ENCODE peak calls at places on chromosomes 7 and 10, in four cellular contexts. I is prostate gland, D is tibial nerve, W is neural progenitor cell. S is an unnamed sample. For H3K36me3, the result is how much of the 10 kb centered on the place peaks cover.

GRCh38 chr10:17235136-17235535 is 7.1 kb downstream of the VIM start:
- DNase-seq in I (no peak), D (no peak), W (peak), S (no peak)

GRCh38 chr10:91864744-91865143 is 44.5 kb downstream of the FGFBP3 start:
- DNase-seq in I (no peak), D (no peak), W (no peak), S (no peak)

GRCh38 chr7:133572853-133573252 is 320.0 kb downstream of the EXOC4 start:
- DNase-seq in I (no peak), D (no peak), W (no peak), S (no peak)

GRCh38 chr10:1739751-1740150 is 2.4 kb upstream of the ADARB2 start:
- DNase-seq in I (no peak), D (no peak), W (peak), S (no peak)

GRCh38 chr7:111083423-111083822 is 7.5 kb upstream of the LRRN3 start:
- DNase-seq in I (no peak), D (no peak), W (no peak), S (no peak)

GRCh38 chr7:105578496-105578895 is 2.8 kb downstream of the EFCAB10 start:
- DNase-seq in I (no peak), D (no peak), W (no peak), S (no peak)

GRCh38 chr7:77674878-77675277 is 21.4 kb upstream of the RSBN1L start:
- DNase-seq in I (no peak), D (no peak), W (no peak), S (no peak)

GRCh38 chr10:43362191-43362839 is 9.1 kb upstream of the FXYD4 start:
- DNase-seq in I (peak), D (peak), W (peak), S (peak)

GRCh38 chr10:67107670-67108069 is 181.8 kb downstream of the LRRTM3 start:
- DNase-seq in I (no peak), D (no peak), W (no peak), S (no peak)

GRCh38 chr7:135169141-135169935 is 1.2 kb downstream of the CYREN start:
- DNase-seq in I (no peak), D (no peak), W (peak), S (no peak)

GRCh38 chr10:93742633-93743349 is 14.9 kb upstream of the LGI1 start:
- DNase-seq in I (no peak), D (no peak), W (no peak), S (no peak)

GRCh38 chr7:45407730-45408406 is 166.3 kb upstream of the ADCY1 start:
- DNase-seq in I (no peak), D (no peak), W (peak), S (no peak)

GRCh38 chr7:26040085-26040484 is 111.9 kb upstream of the NFE2L3 start:
- DNase-seq in I (no peak), D (no peak), W (no peak), S (no peak)

GRCh38 chr7:78605131-78605530 is 806.6 kb downstream of the PHTF2 start:
- DNase-seq in I (no peak), D (no peak), W (no peak), S (no peak)

GRCh38 chr7:124072603-124073324 is 39.9 kb upstream of the TMEM229A start:
- DNase-seq in I (no peak), D (no peak), W (no peak), S (no peak)

GRCh38 chr10:96309631-96310358 is 5.6 kb downstream of the DNTT start:
- DNase-seq in I (no peak), D (no peak), W (peak), S (no peak)

GRCh38 chr10:17029581-17030271 is 99.9 kb downstream of the CUBN start:
- DNase-seq in I (no peak), D (peak), W (peak), S (peak)

GRCh38 chr10:114821293-114821914 is at the start of gene FHIP2A:
- DNase-seq in I (peak), D (peak), W (peak), S (peak)

GRCh38 chr10:59628456-59628855 is 81.2 kb downstream of the SLC16A9 start:
- DNase-seq in I (no peak), D (no peak), W (no peak), S (no peak)

GRCh38 chr10:52517017-52517416 is 202.9 kb downstream of the DKK1 start:
- DNase-seq in I (no peak), D (no peak), W (peak), S (no peak)

GRCh38 chr7:142581341-142581740 is 167.9 kb upstream of the PRSS1 start:
- DNase-seq in I (no peak), D (no peak), W (no peak), S (no peak)

GRCh38 chr7:42242381-42242780 is 5.4 kb upstream of the GLI3 start:
- DNase-seq in I (no peak), D (no peak), W (no peak), S (no peak)

GRCh38 chr7:76507723-76508406 is 2.5 kb upstream of the UPK3B start:
- DNase-seq in I (no peak), D (peak), W (peak), S (no peak)

GRCh38 chr10:5905854-5906507 is 15.9 kb downstream of the FBH1 start:
- DNase-seq in I (no peak), D (no peak), W (no peak), S (peak)

GRCh38 chr7:136142583-136142982 is 165.4 kb upstream of the MTPN start:
- DNase-seq in I (no peak), D (no peak), W (no peak), S (no peak)

GRCh38 chr10:109946680-109947446 is 23.6 kb upstream of the XPNPEP1 start:
- DNase-seq in I (no peak), D (no peak), W (no peak), S (no peak)

GRCh38 chr7:107472116-107472515 is 2.3 kb downstream of the GPR22 start:
- DNase-seq in I (no peak), D (no peak), W (no peak), S (no peak)

GRCh38 chr10:62348029-62348428 is 26.1 kb upstream of the ZNF365 start:
- DNase-seq in I (no peak), D (no peak), W (no peak), S (no peak)

GRCh38 chr7:40804477-40805215 is 669.8 kb downstream of the SUGCT start:
- DNase-seq in I (no peak), D (no peak), W (no peak), S (no peak)

GRCh38 chr7:80636709-80637108 is 1.7 kb upstream of the CD36 start:
- DNase-seq in I (no peak), D (no peak), W (no peak), S (no peak)

GRCh38 chr10:132446661-132447445 is 49.9 kb downstream of the PWWP2B start:
- DNase-seq in I (peak), D (no peak), W (no peak), S (no peak)

GRCh38 chr7:34900891-34901493 is 136.3 kb downstream of the DPY19L1 start:
- DNase-seq in I (no peak), D (no peak), W (peak), S (peak)

GRCh38 chr7:153832160-153832559 is 220.0 kb upstream of the DPP6 start:
- DNase-seq in I (no peak), D (no peak), W (no peak), S (no peak)

GRCh38 chr7:102221961-102222360 is 64.7 kb upstream of the SH2B2 start:
- DNase-seq in I (no peak), D (no peak), W (no peak), S (no peak)
- H3K36me3 ChIP-seq in I (under half), D (under half), W (under half), S (under half)

GRCh38 chr7:157358753-157359096 is 21.9 kb downstream of the DNAJB6 start:
- DNase-seq in I (no peak), D (no peak), W (no peak), S (no peak)

GRCh38 chr7:157360483-157361025 is 23.8 kb downstream of the DNAJB6 start:
- DNase-seq in I (no peak), D (no peak), W (no peak), S (no peak)

GRCh38 chr7:157362729-157363128 is 25.9 kb downstream of the DNAJB6 start:
- DNase-seq in I (no peak), D (no peak), W (no peak), S (no peak)

GRCh38 chr7:157359581-157359980 is 22.8 kb downstream of the DNAJB6 start:
- DNase-seq in I (no peak), D (no peak), W (no peak), S (no peak)

GRCh38 chr7:157361537-157361936 is 24.7 kb downstream of the DNAJB6 start:
- DNase-seq in I (no peak), D (no peak), W (no peak), S (no peak)
- H3K36me3 ChIP-seq in I (under half), D (under half), W (under half), S (half or more)

GRCh38 chr10:63672491-63672890 is 151.3 kb downstream of the REEP3 start:
- DNase-seq in I (no peak), D (no peak), W (no peak), S (no peak)
- H3K36me3 ChIP-seq in I (under half), D (under half), W (under half), S (under half)

DNA sequence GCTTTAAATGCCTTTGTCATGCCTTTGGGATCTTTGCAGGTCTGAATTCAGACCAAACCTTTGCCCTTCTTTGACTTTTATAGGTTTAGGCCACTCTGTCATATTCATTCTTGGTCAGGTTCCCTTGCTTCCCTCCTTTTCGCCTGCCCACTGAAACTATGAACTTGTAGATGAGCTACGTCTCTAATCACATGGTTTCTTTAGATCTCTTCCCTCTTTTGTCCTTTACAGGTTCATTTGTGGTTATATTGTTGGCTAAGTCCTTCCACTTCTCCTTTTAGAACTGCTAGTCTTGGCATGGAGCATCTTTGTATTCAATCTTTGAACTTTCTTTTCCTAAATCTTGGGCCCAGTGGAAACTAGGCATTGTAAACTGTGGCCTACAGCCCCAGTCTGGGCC is 104.0 kb upstream of the ZEB1 start:
- DNase-seq in I (no peak), D (no peak), W (no peak), S (no peak)
- H3K36me3 ChIP-seq in I (under half), D (under half), W (under half), S (under half)

GRCh38 chr7:116242759-116243158 is 32.4 kb downstream of the TES start:
- DNase-seq in I (no peak), D (no peak), W (no peak), S (no peak)
- H3K36me3 ChIP-seq in I (under half), D (under half), W (under half), S (under half)

GRCh38 chr10:124281666-124282065 is 137.1 kb downstream of the OAT start:
- DNase-seq in I (no peak), D (no peak), W (no peak), S (no peak)
- H3K36me3 ChIP-seq in I (under half), D (under half), W (under half), S (under half)

DNA sequence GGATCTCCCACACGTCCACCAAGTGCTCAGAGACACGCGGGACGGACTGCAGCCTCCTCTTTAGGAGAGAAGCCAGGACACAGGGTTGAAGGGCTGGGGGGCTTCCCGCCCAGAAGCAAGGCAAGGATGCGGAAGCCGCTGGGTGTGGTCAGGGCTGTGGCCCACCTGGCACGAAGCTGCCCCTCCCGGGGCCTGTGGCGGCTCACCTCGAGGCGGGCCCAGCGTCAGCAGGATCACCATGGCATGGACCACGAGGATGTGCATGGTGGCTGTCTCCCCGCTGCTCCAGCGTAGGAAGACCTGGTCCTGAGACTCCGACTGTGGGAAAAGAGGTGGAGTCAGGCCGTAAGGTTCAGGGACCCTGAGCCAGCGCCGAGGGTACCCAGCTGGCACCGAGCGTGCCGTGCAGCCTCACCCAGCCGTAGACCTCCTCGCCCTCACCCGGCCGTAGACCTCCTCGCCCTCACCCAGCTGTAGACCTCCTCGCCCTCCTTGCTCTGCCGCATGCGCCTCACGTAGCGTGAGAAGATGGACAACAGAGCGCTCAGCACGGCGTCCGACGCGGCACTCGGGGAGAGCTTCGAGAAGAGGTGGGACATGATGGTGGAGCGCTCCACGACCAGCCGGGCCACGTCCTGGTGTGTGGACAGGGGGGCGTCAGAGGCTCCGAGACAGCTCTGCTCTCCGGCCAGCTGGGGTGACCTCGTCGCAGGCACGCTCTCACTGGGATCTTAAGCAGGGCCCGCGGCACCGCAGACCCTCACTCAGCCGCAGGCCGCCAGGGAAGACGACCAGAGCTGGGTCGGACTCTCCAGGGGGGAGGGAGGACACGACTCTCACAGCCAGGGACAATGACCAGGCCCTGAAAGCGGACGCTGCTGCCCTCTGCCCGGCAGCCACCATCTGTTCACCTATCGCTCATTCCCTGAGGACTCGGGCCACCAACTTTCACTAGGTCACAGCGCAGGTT is 20.4 kb downstream of the INTS1 start:
- DNase-seq in I (no peak), D (no peak), W (no peak), S (no peak)
- H3K36me3 ChIP-seq in I (under half), D (under half), W (under half), S (half or more)

DNA sequence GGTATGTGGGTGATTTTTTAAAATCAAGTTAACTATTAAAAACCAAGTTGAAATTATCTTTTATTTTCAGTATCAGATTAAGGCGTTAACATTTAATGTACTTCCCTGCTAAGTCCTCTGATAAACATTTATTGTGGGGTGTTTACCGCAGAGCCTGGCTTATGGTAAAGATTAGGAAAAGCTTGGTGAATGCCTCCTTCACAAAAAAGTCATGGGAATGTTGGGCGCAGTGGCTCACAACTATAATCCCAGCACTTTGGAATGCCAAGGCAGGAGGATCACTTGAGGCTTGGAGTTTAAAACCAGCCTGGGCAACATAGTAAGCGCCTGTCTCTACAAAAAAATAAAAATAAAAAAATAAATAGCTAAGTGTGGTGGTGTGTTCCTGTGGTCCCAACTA is 53.3 kb downstream of the WAC start:
- DNase-seq in I (no peak), D (no peak), W (no peak), S (no peak)
- H3K36me3 ChIP-seq in I (under half), D (under half), W (under half), S (under half)

GRCh38 chr7:2969398-2970306 is 74.0 kb downstream of the CARD11 start:
- DNase-seq in I (no peak), D (no peak), W (no peak), S (no peak)

GRCh38 chr7:2968176-2968575 is 75.5 kb downstream of the CARD11 start:
- DNase-seq in I (no peak), D (no peak), W (no peak), S (no peak)

GRCh38 chr7:2970307-2970664 is 73.4 kb downstream of the CARD11 start:
- DNase-seq in I (no peak), D (no peak), W (no peak), S (no peak)

GRCh38 chr7:2967705-2968104 is 76.0 kb downstream of the CARD11 start:
- DNase-seq in I (no peak), D (no peak), W (no peak), S (no peak)

DNA sequence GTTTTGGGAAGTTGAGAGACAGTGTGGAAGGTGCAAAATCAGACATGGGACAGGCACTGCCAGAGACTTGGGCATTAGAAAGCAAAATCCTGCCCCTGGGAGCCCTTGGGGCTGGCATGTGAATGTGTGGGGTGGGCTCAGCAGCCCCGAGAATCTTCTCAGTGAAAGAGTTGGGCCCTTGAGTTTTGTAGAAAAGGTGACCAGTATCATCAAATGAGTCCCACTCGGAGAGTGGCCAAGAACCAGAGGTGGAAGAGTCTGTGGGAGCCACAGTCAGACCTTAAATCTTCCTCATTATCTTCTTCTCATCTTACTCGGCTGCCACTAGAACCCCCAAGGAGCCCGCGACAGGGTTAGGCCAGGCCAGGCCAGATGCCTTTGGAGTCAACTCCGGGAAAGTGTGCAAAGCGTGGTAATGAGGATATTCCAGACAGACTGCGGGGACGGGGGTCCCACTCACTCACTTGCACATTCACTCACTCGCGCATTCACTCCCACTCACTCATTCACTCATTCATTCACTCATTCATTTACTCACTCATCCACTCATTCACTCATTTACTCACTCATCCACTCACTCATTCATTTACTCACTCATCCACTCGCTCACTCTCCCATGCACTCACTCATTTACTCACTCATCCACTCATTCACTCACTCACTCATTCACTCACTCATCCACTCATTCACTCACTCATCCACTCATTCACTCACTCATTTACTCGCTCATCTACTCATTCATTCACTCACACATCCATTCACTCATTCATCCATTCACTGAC is 74.9 kb downstream of the CARD11 start:
- DNase-seq in I (no peak), D (no peak), W (no peak), S (no peak)
- H3K36me3 ChIP-seq in I (under half), D (under half), W (under half), S (under half)

S was measured in left ventricle myocardium inferior.